ENCODE peak calls at places on chromosome 18, in eight cellular contexts. One of them, this sample, is unnamed.

GRCh38 chr18:6638470-6638869 is 91.0 kb upstream of the ARHGAP28 start:
- DNase-seq in neural progenitor cell: no peak
- DNase-seq in SK-N-SH: no peak
- DNase-seq in GM23338: no peak
- DNase-seq in MM.1S: no peak
- DNase-seq in HCT116: no peak
- DNase-seq in OCI-LY7: no peak
- DNase-seq in PC-3: no peak
- DNase-seq in this sample: no peak

GRCh38 chr18:12621737-12622306 is 36.1 kb downstream of the SPIRE1 start:
- DNase-seq in GM23338: no peak
- DNase-seq in PC-3: peak; percentile 80
- DNase-seq in neural progenitor cell: no peak
- DNase-seq in OCI-LY7: no peak
- DNase-seq in MM.1S: no peak
- DNase-seq in HCT116: no peak
- DNase-seq in SK-N-SH: no peak
- DNase-seq in this sample: no peak

GRCh38 chr18:68714356-68714706 is 577 bp downstream of the TMX3 start:
- DNase-seq in GM23338: peak; percentile 18
- DNase-seq in HCT116: no peak
- DNase-seq in MM.1S: peak; percentile 9
- DNase-seq in OCI-LY7: peak; percentile 3
- DNase-seq in SK-N-SH: peak; percentile 56
- DNase-seq in neural progenitor cell: peak; percentile 43
- DNase-seq in PC-3: no peak
- DNase-seq in this sample: peak; percentile 29

GRCh38 chr18:49435170-49435569 is 25.3 kb downstream of the DYM start:
- DNase-seq in OCI-LY7: no peak
- DNase-seq in HCT116: no peak
- DNase-seq in MM.1S: no peak
- DNase-seq in neural progenitor cell: no peak
- DNase-seq in SK-N-SH: no peak
- DNase-seq in GM23338: no peak
- DNase-seq in PC-3: no peak
- DNase-seq in this sample: no peak

GRCh38 chr18:67145586-67146292 is 370.8 kb downstream of the DSEL start:
- DNase-seq in neural progenitor cell: no peak
- DNase-seq in MM.1S: no peak
- DNase-seq in OCI-LY7: no peak
- DNase-seq in SK-N-SH: no peak
- DNase-seq in HCT116: no peak
- DNase-seq in GM23338: no peak
- DNase-seq in PC-3: no peak
- DNase-seq in this sample: peak; percentile 32

GRCh38 chr18:32930695-32931301 is 158.0 kb upstream of the KLHL14 start:
- DNase-seq in MM.1S: peak; percentile 59
- DNase-seq in HCT116: peak; percentile 2
- DNase-seq in PC-3: peak; percentile 36
- DNase-seq in GM23338: peak; percentile 71
- DNase-seq in neural progenitor cell: peak; percentile 49
- DNase-seq in OCI-LY7: peak; percentile 71
- DNase-seq in SK-N-SH: peak; percentile 58
- DNase-seq in this sample: peak; percentile 62

GRCh38 chr18:78828131-78828530 is 151.5 kb upstream of the SALL3 start:
- DNase-seq in GM23338: no peak
- DNase-seq in MM.1S: no peak
- DNase-seq in neural progenitor cell: peak; percentile 62
- DNase-seq in PC-3: no peak
- DNase-seq in HCT116: no peak
- DNase-seq in SK-N-SH: no peak
- DNase-seq in OCI-LY7: no peak
- DNase-seq in this sample: no peak

GRCh38 chr18:3626927-3627240 is 176.9 kb downstream of the TGIF1 start:
- DNase-seq in OCI-LY7: no peak
- DNase-seq in HCT116: no peak
- DNase-seq in MM.1S: no peak
- DNase-seq in neural progenitor cell: no peak
- DNase-seq in SK-N-SH: no peak
- DNase-seq in GM23338: no peak
- DNase-seq in PC-3: peak; percentile 66
- DNase-seq in this sample: no peak

GRCh38 chr18:11064106-11064505 is 85.3 kb downstream of the PIEZO2 start:
- DNase-seq in MM.1S: no peak
- DNase-seq in GM23338: no peak
- DNase-seq in HCT116: no peak
- DNase-seq in PC-3: no peak
- DNase-seq in SK-N-SH: no peak
- DNase-seq in OCI-LY7: no peak
- DNase-seq in neural progenitor cell: no peak
- DNase-seq in this sample: no peak

GRCh38 chr18:39596216-39596615 is 2030.6 kb upstream of the CELF4 start:
- DNase-seq in GM23338: no peak
- DNase-seq in OCI-LY7: no peak
- DNase-seq in MM.1S: no peak
- DNase-seq in HCT116: no peak
- DNase-seq in PC-3: no peak
- DNase-seq in neural progenitor cell: no peak
- DNase-seq in SK-N-SH: no peak
- DNase-seq in this sample: no peak

GRCh38 chr18:76429262-76430126 is 65.5 kb downstream of the ZNF516 start:
- DNase-seq in neural progenitor cell: no peak
- DNase-seq in SK-N-SH: no peak
- DNase-seq in OCI-LY7: no peak
- DNase-seq in MM.1S: no peak
- DNase-seq in HCT116: no peak
- DNase-seq in GM23338: no peak
- DNase-seq in PC-3: no peak
- DNase-seq in this sample: no peak

GRCh38 chr18:9814431-9814830 is 71.3 kb upstream of the TXNDC2 start:
- DNase-seq in HCT116: no peak
- DNase-seq in OCI-LY7: no peak
- DNase-seq in SK-N-SH: no peak
- DNase-seq in neural progenitor cell: no peak
- DNase-seq in MM.1S: no peak
- DNase-seq in PC-3: peak; percentile 91
- DNase-seq in GM23338: no peak
- DNase-seq in this sample: no peak

GRCh38 chr18:11149441-11150270 is at the start of gene PIEZO2:
- DNase-seq in MM.1S: no peak
- DNase-seq in PC-3: no peak
- DNase-seq in SK-N-SH: peak; percentile 28
- DNase-seq in neural progenitor cell: peak; percentile 92
- DNase-seq in OCI-LY7: no peak
- DNase-seq in HCT116: no peak
- DNase-seq in GM23338: peak; percentile 85
- DNase-seq in this sample: peak; percentile 88

GRCh38 chr18:11996907-11997306 is 15.6 kb downstream of the IMPA2 start:
- DNase-seq in GM23338: no peak
- DNase-seq in OCI-LY7: no peak
- DNase-seq in PC-3: no peak
- DNase-seq in neural progenitor cell: no peak
- DNase-seq in MM.1S: no peak
- DNase-seq in HCT116: no peak
- DNase-seq in SK-N-SH: no peak
- DNase-seq in this sample: no peak

GRCh38 chr18:10751711-10752110 is 225.9 kb downstream of the NAPG start:
- DNase-seq in neural progenitor cell: peak; percentile 36
- DNase-seq in GM23338: no peak
- DNase-seq in PC-3: no peak
- DNase-seq in OCI-LY7: no peak
- DNase-seq in MM.1S: no peak
- DNase-seq in HCT116: no peak
- DNase-seq in SK-N-SH: no peak
- DNase-seq in this sample: no peak

GRCh38 chr18:13813271-13813849 is 10.6 kb upstream of the MC5R start:
- DNase-seq in SK-N-SH: peak; percentile 77
- DNase-seq in OCI-LY7: peak; percentile 64
- DNase-seq in neural progenitor cell: peak; percentile 78
- DNase-seq in MM.1S: peak; percentile 57
- DNase-seq in HCT116: peak; percentile 50
- DNase-seq in GM23338: peak; percentile 82
- DNase-seq in PC-3: peak; percentile 83
- DNase-seq in this sample: peak; percentile 80

GRCh38 chr18:77140439-77141109 is 8.0 kb upstream of the MBP start:
- DNase-seq in PC-3: no peak
- DNase-seq in HCT116: no peak
- DNase-seq in OCI-LY7: peak; percentile 17
- DNase-seq in SK-N-SH: no peak
- DNase-seq in neural progenitor cell: no peak
- DNase-seq in MM.1S: no peak
- DNase-seq in GM23338: no peak
- DNase-seq in this sample: peak; percentile 46

GRCh38 chr18:55100817-55101457 is 141.7 kb upstream of the CCDC68 start:
- DNase-seq in PC-3: peak; percentile 82
- DNase-seq in GM23338: no peak
- DNase-seq in neural progenitor cell: no peak
- DNase-seq in OCI-LY7: no peak
- DNase-seq in MM.1S: no peak
- DNase-seq in HCT116: peak; percentile 12
- DNase-seq in SK-N-SH: no peak
- DNase-seq in this sample: peak; percentile 51

GRCh38 chr18:58768293-58768974 is 96.2 kb upstream of the ZNF532 start:
- DNase-seq in MM.1S: peak; percentile 68
- DNase-seq in OCI-LY7: peak; percentile 8
- DNase-seq in neural progenitor cell: peak; percentile 87
- DNase-seq in SK-N-SH: peak; percentile 94
- DNase-seq in HCT116: peak; percentile 23
- DNase-seq in PC-3: peak; percentile 74
- DNase-seq in GM23338: peak; percentile 91
- DNase-seq in this sample: peak; percentile 87

GRCh38 chr18:48023334-48024008 is 93.0 kb upstream of the SMAD2 start:
- DNase-seq in PC-3: peak; percentile 76
- DNase-seq in OCI-LY7: peak; percentile 8
- DNase-seq in neural progenitor cell: peak; percentile 73
- DNase-seq in HCT116: peak; percentile 52
- DNase-seq in SK-N-SH: peak; percentile 89
- DNase-seq in MM.1S: peak; percentile 31
- DNase-seq in GM23338: peak; percentile 83
- DNase-seq in this sample: peak; percentile 77
- TF ChIP-seq EZH2phosphoT487 in PC-3: no peak
- TF ChIP-seq EZH2phosphoT487 in OCI-LY7: no peak
- TF ChIP-seq EZH2phosphoT487 in neural progenitor cell: no peak
- TF ChIP-seq EZH2phosphoT487 in HCT116: no peak
- TF ChIP-seq EZH2phosphoT487 in SK-N-SH: no peak
- TF ChIP-seq EZH2phosphoT487 in MM.1S: no peak
- TF ChIP-seq EZH2phosphoT487 in GM23338: no peak
- TF ChIP-seq EZH2phosphoT487 in this sample: no peak

GRCh38 chr18:21701621-21702020 is 3.0 kb downstream of the ABHD3 start:
- DNase-seq in MM.1S: peak; percentile 33
- DNase-seq in GM23338: no peak
- DNase-seq in SK-N-SH: no peak
- DNase-seq in neural progenitor cell: no peak
- DNase-seq in HCT116: no peak
- DNase-seq in OCI-LY7: peak; percentile 41
- DNase-seq in PC-3: no peak
- DNase-seq in this sample: no peak

GRCh38 chr18:21706386-21706865 is 1.9 kb upstream of the ABHD3 start:
- DNase-seq in SK-N-SH: no peak
- DNase-seq in neural progenitor cell: no peak
- DNase-seq in OCI-LY7: no peak
- DNase-seq in PC-3: no peak
- DNase-seq in GM23338: no peak
- DNase-seq in HCT116: no peak
- DNase-seq in MM.1S: no peak
- DNase-seq in this sample: no peak

GRCh38 chr18:21704603-21705364 is at the start of gene ABHD3:
- DNase-seq in GM23338: peak; percentile 98
- DNase-seq in MM.1S: peak; percentile 95
- DNase-seq in HCT116: peak; percentile 75
- DNase-seq in SK-N-SH: peak; percentile 95
- DNase-seq in PC-3: peak; percentile 93
- DNase-seq in OCI-LY7: peak; percentile 96
- DNase-seq in neural progenitor cell: peak; percentile 95
- DNase-seq in this sample: peak; percentile 98

GRCh38 chr18:21703241-21703820 is 1.2 kb downstream of the ABHD3 start:
- DNase-seq in SK-N-SH: peak; percentile 34
- DNase-seq in OCI-LY7: peak; percentile 87
- DNase-seq in HCT116: no peak
- DNase-seq in PC-3: peak; percentile 48
- DNase-seq in GM23338: peak; percentile 64
- DNase-seq in neural progenitor cell: no peak
- DNase-seq in MM.1S: peak; percentile 73
- DNase-seq in this sample: no peak

GRCh38 chr18:21702602-21703001 is 2.0 kb downstream of the ABHD3 start:
- DNase-seq in SK-N-SH: no peak
- DNase-seq in MM.1S: no peak
- DNase-seq in neural progenitor cell: no peak
- DNase-seq in OCI-LY7: no peak
- DNase-seq in GM23338: no peak
- DNase-seq in PC-3: no peak
- DNase-seq in HCT116: no peak
- DNase-seq in this sample: no peak
- TF ChIP-seq CTCF in SK-N-SH: no peak
- TF ChIP-seq CTCF in MM.1S: no peak
- TF ChIP-seq CTCF in neural progenitor cell: no peak
- TF ChIP-seq CTCF in OCI-LY7: no peak
- TF ChIP-seq CTCF in GM23338: no peak
- TF ChIP-seq CTCF in PC-3: no peak
- TF ChIP-seq CTCF in HCT116: no peak
- TF ChIP-seq CTCF in this sample: no peak

GRCh38 chr18:62976227-62976626 is 260.9 kb downstream of the PHLPP1 start:
- DNase-seq in GM23338: no peak
- DNase-seq in PC-3: peak; percentile 84
- DNase-seq in SK-N-SH: no peak
- DNase-seq in neural progenitor cell: no peak
- DNase-seq in MM.1S: no peak
- DNase-seq in OCI-LY7: no peak
- DNase-seq in HCT116: no peak
- DNase-seq in this sample: no peak

GRCh38 chr18:62974928-62975675 is 259.8 kb downstream of the PHLPP1 start:
- DNase-seq in PC-3: no peak
- DNase-seq in OCI-LY7: no peak
- DNase-seq in HCT116: no peak
- DNase-seq in MM.1S: no peak
- DNase-seq in GM23338: no peak
- DNase-seq in neural progenitor cell: no peak
- DNase-seq in SK-N-SH: no peak
- DNase-seq in this sample: no peak

GRCh38 chr18:62975785-62976184 is 260.4 kb downstream of the PHLPP1 start:
- DNase-seq in MM.1S: no peak
- DNase-seq in neural progenitor cell: no peak
- DNase-seq in GM23338: no peak
- DNase-seq in OCI-LY7: no peak
- DNase-seq in HCT116: no peak
- DNase-seq in PC-3: no peak
- DNase-seq in SK-N-SH: no peak
- DNase-seq in this sample: no peak

GRCh38 chr18:62974388-62974787 is 259.0 kb downstream of the PHLPP1 start:
- DNase-seq in HCT116: no peak
- DNase-seq in neural progenitor cell: no peak
- DNase-seq in PC-3: no peak
- DNase-seq in SK-N-SH: no peak
- DNase-seq in MM.1S: no peak
- DNase-seq in GM23338: no peak
- DNase-seq in OCI-LY7: no peak
- DNase-seq in this sample: no peak

GRCh38 chr18:62973689-62974088 is 258.3 kb downstream of the PHLPP1 start:
- DNase-seq in MM.1S: no peak
- DNase-seq in SK-N-SH: no peak
- DNase-seq in neural progenitor cell: no peak
- DNase-seq in HCT116: no peak
- DNase-seq in PC-3: no peak
- DNase-seq in GM23338: no peak
- DNase-seq in OCI-LY7: no peak
- DNase-seq in this sample: no peak
- H3K27ac ChIP-seq in MM.1S: no peak overlapping the region
- H3K27ac ChIP-seq in SK-N-SH: no peak overlapping the region
- H3K27ac ChIP-seq in neural progenitor cell: no peak overlapping the region
- H3K27ac ChIP-seq in HCT116: no peak overlapping the region
- H3K27ac ChIP-seq in PC-3: no peak overlapping the region
- H3K27ac ChIP-seq in GM23338: peak overlapping the region; percentile 13
- H3K27ac ChIP-seq in OCI-LY7: no peak overlapping the region
- H3K27ac ChIP-seq in this sample: no peak overlapping the region

GRCh38 chr18:24136967-24137373 is 1.9 kb upstream of the CABYR start:
- DNase-seq in GM23338: peak; percentile 46
- DNase-seq in SK-N-SH: no peak
- DNase-seq in HCT116: no peak
- DNase-seq in MM.1S: no peak
- DNase-seq in PC-3: peak; percentile 66
- DNase-seq in OCI-LY7: no peak
- DNase-seq in neural progenitor cell: no peak
- DNase-seq in this sample: no peak
- TF ChIP-seq EZH2phosphoT487 in GM23338: no peak
- TF ChIP-seq EZH2phosphoT487 in SK-N-SH: no peak
- TF ChIP-seq EZH2phosphoT487 in HCT116: no peak
- TF ChIP-seq EZH2phosphoT487 in MM.1S: no peak
- TF ChIP-seq EZH2phosphoT487 in PC-3: no peak
- TF ChIP-seq EZH2phosphoT487 in OCI-LY7: no peak
- TF ChIP-seq EZH2phosphoT487 in neural progenitor cell: no peak
- TF ChIP-seq EZH2phosphoT487 in this sample: no peak